ENCODE peak calls at places on chromosomes 3 and 15, in ten cellular contexts. Z is hepatocyte; L is substantia nigra; C is RWPE1; J is left ventricle myocardium inferior; G is small intestine; Y is CD4-positive, CD25-positive, alpha-beta regulatory T cell; T is adrenal gland; U is H9; O is right cardiac atrium. X is an unnamed sample.

GRCh38 chr15:38242055-38242454 is 10.6 kb upstream of the SPRED1 start:
- DNase-seq in Z (no peak), L (no peak), C (no peak), J (no peak), G (no peak), Y (no peak), T (no peak), U (no peak), O (no peak), X (no peak)

GRCh38 chr3:146465713-146466465 is 3.5 kb downstream of the PLSCR2 start:
- DNase-seq in Z (no peak), L (no peak), C (no peak), J (no peak), G (no peak), Y (no peak), T (no peak), U (no peak), O (no peak), X (no peak)

GRCh38 chr3:94616833-94617232 is 554.0 kb downstream of the NSUN3 start:
- DNase-seq in Z (no peak), L (no peak), C (peak; percentile 22), J (no peak), G (no peak), Y (no peak), T (no peak), U (no peak), O (no peak), X (no peak)

GRCh38 chr3:154243353-154243752 is 80.9 kb downstream of the DHX36 start:
- DNase-seq in Z (no peak), L (no peak), C (peak; percentile 24), J (no peak), G (no peak), Y (no peak), T (no peak), U (no peak), O (no peak), X (no peak)

GRCh38 chr15:60353245-60353940 is 44.4 kb downstream of the ANXA2 start:
- DNase-seq in Z (no peak), L (no peak), C (no peak), J (no peak), G (no peak), Y (no peak), T (no peak), U (no peak), O (no peak), X (no peak)

GRCh38 chr3:78736863-78737262 is 1030.9 kb downstream of the ROBO1 start:
- DNase-seq in Z (no peak), L (no peak), C (peak; percentile 13), J (no peak), G (no peak), Y (no peak), T (no peak), U (no peak), O (no peak), X (no peak)

GRCh38 chr3:123383101-123384053 is 65.5 kb downstream of the ADCY5 start:
- DNase-seq in Z (no peak), L (no peak), C (no peak), J (peak; percentile 77), G (no peak), Y (no peak), T (no peak), U (peak; percentile 60), O (peak; percentile 81), X (no peak)

GRCh38 chr3:197027896-197028710 is 1.5 kb downstream of the MELTF start:
- DNase-seq in Z (no peak), L (no peak), C (no peak), J (no peak), G (no peak), Y (no peak), T (no peak), U (no peak), O (peak; percentile 66), X (no peak)

GRCh38 chr3:105616374-105616915 is 249.7 kb downstream of the ALCAM start:
- DNase-seq in Z (no peak), L (no peak), C (no peak), J (no peak), G (no peak), Y (no peak), T (no peak), U (no peak), O (no peak), X (no peak)

GRCh38 chr3:168218600-168218999 is 122.9 kb upstream of the GOLIM4 start:
- DNase-seq in Z (no peak), L (no peak), C (no peak), J (no peak), G (no peak), Y (no peak), T (no peak), U (no peak), O (no peak), X (no peak)

GRCh38 chr15:76172782-76173181 is 113.0 kb downstream of the TMEM266 start:
- DNase-seq in Z (no peak), L (no peak), C (no peak), J (no peak), G (no peak), Y (no peak), T (no peak), U (no peak), O (no peak), X (no peak)

GRCh38 chr3:170331143-170331542 is 26.4 kb upstream of the SKIL start:
- DNase-seq in Z (peak; percentile 85), L (no peak), C (no peak), J (no peak), G (peak; percentile 97), Y (no peak), T (no peak), U (no peak), O (no peak), X (no peak)

GRCh38 chr3:48743773-48744172 is 26.8 kb upstream of the IP6K2 start:
- DNase-seq in Z (no peak), L (no peak), C (no peak), J (no peak), G (no peak), Y (no peak), T (no peak), U (no peak), O (no peak), X (no peak)

GRCh38 chr3:51691949-51692348 is 14.9 kb upstream of the GRM2 start:
- DNase-seq in Z (no peak), L (no peak), C (no peak), J (no peak), G (no peak), Y (no peak), T (no peak), U (no peak), O (no peak), X (no peak)
- H3K27ac ChIP-seq in Z (no peak overlapping the region), L (no peak overlapping the region), C (peak overlapping the region; percentile 11), J (no peak overlapping the region), G (no peak overlapping the region), Y (no peak overlapping the region), T (no peak overlapping the region), U (no peak overlapping the region), O (no peak overlapping the region), X (no peak overlapping the region)

GRCh38 chr3:37765591-37766219 is 96.0 kb upstream of the CTDSPL start:
- DNase-seq in Z (peak; percentile 38), L (no peak), C (no peak), J (peak; percentile 38), G (no peak), Y (no peak), T (peak; percentile 47), U (no peak), O (peak; percentile 79), X (no peak)
- H3K27ac ChIP-seq in Z (peak overlapping the region; percentile 85), L (no peak overlapping the region), C (no peak overlapping the region), J (peak overlapping the region; percentile 93), G (peak overlapping the region; percentile 64), Y (no peak overlapping the region), T (peak overlapping the region; percentile 52), U (no peak overlapping the region), O (peak overlapping the region; percentile 51), X (no peak overlapping the region)

GRCh38 chr3:67648701-67649100 is 5.7 kb downstream of the SUCLG2 start:
- DNase-seq in Z (peak; percentile 35), L (no peak), C (no peak), J (no peak), G (peak; percentile 33), Y (no peak), T (no peak), U (no peak), O (no peak), X (no peak)

GRCh38 chr3:67650084-67650483 is 4.3 kb downstream of the SUCLG2 start:
- DNase-seq in Z (peak; percentile 48), L (no peak), C (no peak), J (no peak), G (peak; percentile 71), Y (no peak), T (no peak), U (no peak), O (no peak), X (no peak)

GRCh38 chr3:67648229-67648628 is 6.2 kb downstream of the SUCLG2 start:
- DNase-seq in Z (peak; percentile 37), L (no peak), C (no peak), J (no peak), G (peak; percentile 47), Y (no peak), T (no peak), U (no peak), O (no peak), X (no peak)

GRCh38 chr3:67647390-67647878 is 7.0 kb downstream of the SUCLG2 start:
- DNase-seq in Z (peak; percentile 86), L (no peak), C (peak; percentile 77), J (peak; percentile 16), G (peak; percentile 52), Y (no peak), T (no peak), U (no peak), O (peak; percentile 43), X (no peak)

GRCh38 chr3:67649681-67650080 is 4.7 kb downstream of the SUCLG2 start:
- DNase-seq in Z (no peak), L (no peak), C (no peak), J (no peak), G (no peak), Y (no peak), T (no peak), U (no peak), O (no peak), X (no peak)
- H3K27ac ChIP-seq in Z (peak overlapping the region; percentile 99), L (no peak overlapping the region), C (no peak overlapping the region), J (no peak overlapping the region), G (no peak overlapping the region), Y (no peak overlapping the region), T (no peak overlapping the region), U (no peak overlapping the region), O (no peak overlapping the region), X (no peak overlapping the region)

GRCh38 chr3:75136100-75136897 is 521.8 kb upstream of the CNTN3 start:
- DNase-seq in Z (peak; percentile 44), L (no peak), C (no peak), J (no peak), G (peak; percentile 58), Y (no peak), T (no peak), U (no peak), O (no peak), X (no peak)

GRCh38 chr3:75140904-75141615 is 523.1 kb upstream of the FRG2C start:
- DNase-seq in Z (peak; percentile 42), L (no peak), C (no peak), J (no peak), G (peak; percentile 51), Y (no peak), T (no peak), U (no peak), O (no peak), X (no peak)

DNA sequence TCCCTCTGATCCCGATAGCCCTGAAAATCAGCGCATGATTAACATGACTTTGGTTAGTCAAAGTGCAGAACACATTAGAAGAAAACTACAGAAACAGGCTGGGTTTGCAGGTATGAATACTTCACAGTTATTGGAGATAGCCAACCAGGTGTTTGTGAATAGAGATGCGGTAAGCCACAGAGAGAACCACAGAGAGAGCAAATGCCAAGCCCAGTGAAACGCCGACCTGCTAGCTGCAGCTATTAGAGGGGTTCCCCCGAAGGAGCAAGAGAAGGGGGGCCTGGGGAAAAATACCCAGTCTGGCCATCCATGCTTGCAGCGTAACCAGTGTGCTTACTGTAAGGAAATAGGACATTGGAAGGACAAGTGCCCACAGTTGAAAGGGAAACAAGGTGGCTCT is 523.9 kb upstream of the CNTN3 start:
- DNase-seq in Z (no peak), L (no peak), C (no peak), J (no peak), G (no peak), Y (no peak), T (no peak), U (no peak), O (no peak), X (no peak)
- H3K27ac ChIP-seq in Z (no peak overlapping the region), L (no peak overlapping the region), C (no peak overlapping the region), J (no peak overlapping the region), G (no peak overlapping the region), Y (no peak overlapping the region), T (no peak overlapping the region), U (no peak overlapping the region), O (no peak overlapping the region), X (no peak overlapping the region)